ENCODE peak calls at places on chromosomes 5 and 9, in nine cellular contexts. W is DND-41, X is HuH-7, U is EL, G is fibroblast of lung, S is GM03348, Z is T-helper 2 cell, N is tibial nerve, R is MM.1S. E is an unnamed sample.
A peak's percentile ranks its signal among the peaks of the same experiment; 100 is the strongest.

GRCh38 chr9:134851015-134851414 is 29.6 kb upstream of the FCN2 start:
- DNase-seq in X (no peak), W (no peak), R (no peak), S (no peak), Z (no peak), G (no peak), U (no peak), N (no peak), E (no peak)

GRCh38 chr9:94921072-94921471 is 194.6 kb downstream of the AOPEP start:
- DNase-seq in N (no peak), G (peak; percentile 92), W (no peak), X (no peak), U (peak; percentile 87), S (peak; percentile 75), Z (no peak), R (no peak), E (no peak)

GRCh38 chr5:172362755-172363154 is 79.2 kb upstream of the UBTD2 start:
- DNase-seq in S (no peak), U (no peak), Z (no peak), X (no peak), W (no peak), N (no peak), G (no peak), R (no peak), E (no peak)

GRCh38 chr9:30774326-30774725 is 1610.1 kb upstream of the ACO1 start:
- DNase-seq in G (no peak), S (no peak), N (no peak), R (no peak), Z (no peak), U (no peak), X (peak; percentile 7), W (no peak), E (no peak)

GRCh38 chr5:127601601-127602000 is 47.3 kb upstream of the CTXN3 start:
- DNase-seq in S (no peak), W (no peak), N (no peak), Z (no peak), U (no peak), G (no peak), X (no peak), R (no peak), E (no peak)

GRCh38 chr5:109865636-109866035 is 175.9 kb downstream of the MAN2A1 start:
- DNase-seq in N (no peak), X (no peak), Z (peak; percentile 9), U (peak; percentile 89), R (no peak), G (peak; percentile 100), S (peak; percentile 51), W (no peak), E (no peak)

GRCh38 chr5:142998316-142998862 is 228.2 kb downstream of the ARHGAP26 start:
- DNase-seq in X (no peak), S (no peak), R (no peak), W (no peak), Z (no peak), U (no peak), N (no peak), G (no peak), E (no peak)

GRCh38 chr9:69446496-69446895 is 121.5 kb downstream of the ENTREP1 start:
- DNase-seq in R (no peak), U (no peak), S (no peak), X (no peak), G (no peak), W (no peak), Z (no peak), N (no peak), E (no peak)

GRCh38 chr9:116816484-116816883 is 129.4 kb downstream of the TRIM32 start:
- DNase-seq in S (no peak), Z (no peak), R (no peak), N (no peak), X (no peak), U (no peak), G (no peak), W (no peak), E (no peak)

GRCh38 chr5:173670130-173670591 is 53.7 kb upstream of the BOD1 start:
- DNase-seq in G (peak; percentile 64), U (no peak), R (no peak), X (no peak), W (no peak), S (peak; percentile 52), Z (no peak), N (no peak), E (no peak)